ENCODE peak calls at places on chromosomes 12 and 14, in four cellular contexts. Y is GM23338, O is A673, C is chondrocyte. J is an unnamed sample.

GRCh38 chr14:38839743-38840375 is 263.2 kb downstream of the SEC23A start:
- DNase-seq in Y (no peak), O (no peak), C (no peak), J (no peak)

GRCh38 chr12:58504539-58504938 is 415.8 kb downstream of the LRIG3 start:
- DNase-seq in Y (no peak), O (no peak), C (no peak), J (peak)

GRCh38 chr12:14417717-14418116 is 52.2 kb downstream of the ATF7IP start:
- DNase-seq in Y (peak), O (peak), C (no peak), J (peak)

GRCh38 chr12:113261847-113262470 is 40.7 kb downstream of the TPCN1 start:
- DNase-seq in Y (no peak), O (no peak), C (peak), J (no peak)

GRCh38 chr12:25518512-25518911 is 34.6 kb downstream of the LMNTD1 start:
- DNase-seq in Y (no peak), O (no peak), C (no peak), J (no peak)

GRCh38 chr12:132660047-132660446 is 27.1 kb downstream of the POLE start:
- DNase-seq in Y (no peak), O (no peak), C (peak), J (no peak)

GRCh38 chr14:68266998-68267397 is 447.4 kb downstream of the RAD51B start:
- DNase-seq in Y (no peak), O (no peak), C (no peak), J (no peak)

GRCh38 chr12:123910057-123910456 is 62.6 kb downstream of the CCDC92 start:
- DNase-seq in Y (no peak), O (no peak), C (peak), J (no peak)

GRCh38 chr14:54715244-54715643 is 148.3 kb downstream of the SAMD4A start:
- DNase-seq in Y (peak), O (peak), C (no peak), J (no peak)

GRCh38 chr12:53205747-53206146 is 1.3 kb downstream of the ITGB7 start:
- DNase-seq in Y (no peak), O (no peak), C (no peak), J (peak)

GRCh38 chr12:131045705-131046460 is 92.2 kb downstream of the ADGRD1 start:
- DNase-seq in Y (no peak), O (no peak), C (no peak), J (no peak)

GRCh38 chr14:21136024-21136423 is 19.8 kb downstream of the OR5AU1 start:
- DNase-seq in Y (peak), O (peak), C (no peak), J (no peak)

GRCh38 chr14:64806202-64806861 is 73.4 kb downstream of the SPTB start:
- DNase-seq in Y (no peak), O (no peak), C (no peak), J (peak)

GRCh38 chr12:87827638-87828264 is 201.4 kb downstream of the C12orf50 start:
- DNase-seq in Y (no peak), O (peak), C (no peak), J (no peak)

GRCh38 chr12:118680361-118680963 is 300.9 kb upstream of the SRRM4 start:
- DNase-seq in Y (peak), O (peak), C (no peak), J (no peak)

GRCh38 chr12:754238-754816 is 1.9 kb downstream of the WNK1 start:
- DNase-seq in Y (no peak), O (peak), C (no peak), J (no peak)

J was measured in GM04504.